ENCODE peak calls at places on chromosomes 16 and 17, in eight cellular contexts. E is stimulated activated CD4-positive, alpha-beta T cell treated with anti-CD3 and anti-CD28 coated beads, Interleukin-4, amount 100 ng/mL, for 1 hour; A is cardiac fibroblast; Z is stimulated activated CD8-positive, alpha-beta memory T cell treated with anti-CD3 and anti-CD28 coated beads, Interleukin-4, amount 100 ng/mL, for 1 hour; C is AG10803; P is T-helper 17 cell; Y is frontal cortex; T is activated effector memory CD4-positive, alpha-beta T cell treated with Interleukin-2 at 50 U/mL for 16 hours. O is an unnamed sample.

GRCh38 chr17:61188081-61188480 is 211.6 kb upstream of the TBX2 start:
- DNase-seq in E (no peak), A (no peak), Z (no peak), C (no peak), P (no peak), Y (no peak), T (no peak), O (no peak)

GRCh38 chr17:16379654-16380053 is 1.2 kb upstream of the UBB start:
- DNase-seq in E (no peak), A (no peak), Z (no peak), C (no peak), P (no peak), Y (no peak), T (no peak), O (no peak)

GRCh38 chr17:77842148-77842905 is 116.2 kb upstream of the TNRC6C start:
- DNase-seq in E (peak), A (peak), Z (no peak), C (no peak), P (no peak), Y (no peak), T (no peak), O (no peak)

GRCh38 chr16:1093284-1094123 is 2.5 kb downstream of the C1QTNF8 start:
- DNase-seq in E (no peak), A (peak), Z (no peak), C (no peak), P (no peak), Y (no peak), T (no peak), O (peak)

GRCh38 chr17:31580331-31581021 is 189.0 kb downstream of the RAB11FIP4 start:
- DNase-seq in E (no peak), A (peak), Z (no peak), C (peak), P (no peak), Y (no peak), T (no peak), O (no peak)

GRCh38 chr16:64254443-64255367 is 867.2 kb downstream of the CDH11 start:
- DNase-seq in E (no peak), A (no peak), Z (no peak), C (no peak), P (no peak), Y (no peak), T (no peak), O (no peak)

GRCh38 chr16:75053791-75054555 is 55.1 kb downstream of the ZNRF1 start:
- DNase-seq in E (no peak), A (no peak), Z (no peak), C (no peak), P (no peak), Y (peak), T (no peak), O (no peak)

GRCh38 chr16:58123896-58124600 is 5.1 kb downstream of the CFAP20 start:
- DNase-seq in E (no peak), A (no peak), Z (no peak), C (peak), P (no peak), Y (no peak), T (no peak), O (no peak)

GRCh38 chr17:69547947-69548346 is 133.4 kb downstream of the MAP2K6 start:
- DNase-seq in E (no peak), A (no peak), Z (no peak), C (no peak), P (no peak), Y (no peak), T (no peak), O (no peak)

GRCh38 chr17:56577190-56577589 is 16.3 kb upstream of the NOG start:
- DNase-seq in E (no peak), A (no peak), Z (no peak), C (no peak), P (no peak), Y (no peak), T (no peak), O (no peak)

GRCh38 chr17:81860756-81861568 is 627 bp upstream of the P4HB start:
- DNase-seq in E (peak), A (peak), Z (peak), C (peak), P (peak), Y (peak), T (peak), O (peak)

GRCh38 chr16:88781140-88782077 is 3.6 kb downstream of the PIEZO1 start:
- DNase-seq in E (peak), A (no peak), Z (no peak), C (no peak), P (peak), Y (no peak), T (peak), O (peak)

GRCh38 chr17:80277751-80278671 is 17.4 kb downstream of the RNF213 start:
- DNase-seq in E (no peak), A (no peak), Z (no peak), C (no peak), P (no peak), Y (no peak), T (no peak), O (no peak)

GRCh38 chr16:51731160-51731559 is 580.1 kb upstream of the SALL1 start:
- DNase-seq in E (no peak), A (no peak), Z (no peak), C (no peak), P (no peak), Y (no peak), T (no peak), O (no peak)

GRCh38 chr17:46042248-46042647 is 43.2 kb downstream of the STH start:
- DNase-seq in E (no peak), A (no peak), Z (no peak), C (no peak), P (no peak), Y (no peak), T (no peak), O (no peak)

GRCh38 chr16:17149904-17150483 is 320.8 kb downstream of the XYLT1 start:
- DNase-seq in E (no peak), A (peak), Z (no peak), C (no peak), P (no peak), Y (no peak), T (no peak), O (no peak)

GRCh38 chr17:58323420-58324408 is 4.9 kb downstream of the TSPOAP1 start:
- DNase-seq in E (no peak), A (no peak), Z (no peak), C (no peak), P (no peak), Y (no peak), T (no peak), O (no peak)

GRCh38 chr17:77857306-77857555 is 101.3 kb upstream of the TNRC6C start:
- DNase-seq in E (no peak), A (no peak), Z (no peak), C (no peak), P (no peak), Y (no peak), T (no peak), O (no peak)

GRCh38 chr17:42573095-42573494 is 4.4 kb downstream of the PSMC3IP start:
- DNase-seq in E (no peak), A (no peak), Z (no peak), C (no peak), P (no peak), Y (no peak), T (no peak), O (no peak)

GRCh38 chr16:8936421-8936820 is 27.3 kb downstream of the USP7 start:
- DNase-seq in E (peak), A (peak), Z (peak), C (no peak), P (peak), Y (no peak), T (peak), O (peak)

GRCh38 chr17:74149597-74150427 is 53.7 kb upstream of the RPL38 start:
- DNase-seq in E (no peak), A (no peak), Z (no peak), C (no peak), P (no peak), Y (no peak), T (no peak), O (no peak)

GRCh38 chr17:78423961-78424747 is 45.7 kb downstream of the PGS1 start:
- DNase-seq in E (no peak), A (no peak), Z (no peak), C (no peak), P (no peak), Y (no peak), T (no peak), O (no peak)

GRCh38 chr17:31457391-31458234 is 66.1 kb downstream of the RAB11FIP4 start:
- DNase-seq in E (no peak), A (no peak), Z (no peak), C (no peak), P (no peak), Y (no peak), T (no peak), O (no peak)

GRCh38 chr16:87945351-87946042 is 5.7 kb upstream of the BANP start:
- DNase-seq in E (no peak), A (peak), Z (no peak), C (peak), P (no peak), Y (peak), T (no peak), O (no peak)

GRCh38 chr16:71499775-71500364 is 10.7 kb upstream of the ZNF19 start:
- DNase-seq in E (peak), A (peak), Z (no peak), C (peak), P (peak), Y (no peak), T (peak), O (no peak)

GRCh38 chr16:11955713-11956123 is 9.3 kb upstream of the TNFRSF17 start:
- DNase-seq in E (no peak), A (peak), Z (no peak), C (peak), P (no peak), Y (no peak), T (no peak), O (no peak)

O was measured in activated naive CD8-positive, alpha-beta T cell treated with anti-CD3 and anti-CD28 coated beads, Interleukin-2, amount 10 ng/mL, durations not matched to agents 7 days and 5 days.